ENCODE peak calls at places on chromosomes 13 and 19, in six cellular contexts. D is fibroblast of lung; N is activated CD4-positive, alpha-beta T cell treated with anti-CD3 and anti-CD28 coated beads for 1 hour; E is Peyer's patch; U is lower lobe of right lung; A is stimulated activated CD4-positive, alpha-beta T cell treated with anti-CD3 and anti-CD28 coated beads, Interleukin-2, amount 100 ng/mL, for 48 hours. B is an unnamed sample.

GRCh38 chr19:50489461-50490011 is 12.9 kb upstream of the GARIN5A start:
- DNase-seq in D (no peak), N (no peak), E (peak), U (peak), A (no peak), B (no peak)

GRCh38 chr19:35194022-35194984 is 34.2 kb downstream of the FAM187B start:
- DNase-seq in D (no peak), N (no peak), E (no peak), U (no peak), A (no peak), B (no peak)

GRCh38 chr19:17553256-17553655 is 2.2 kb upstream of the COLGALT1 start:
- DNase-seq in D (peak), N (no peak), E (no peak), U (no peak), A (no peak), B (no peak)

GRCh38 chr19:40465025-40465780 is at the start of gene BLVRB:
- DNase-seq in D (peak), N (no peak), E (no peak), U (no peak), A (no peak), B (peak)

GRCh38 chr13:64662887-64663593 is 2567.1 kb downstream of the PCDH9 start:
- DNase-seq in D (no peak), N (no peak), E (no peak), U (no peak), A (no peak), B (no peak)

GRCh38 chr19:39599116-39599515 is 3.2 kb upstream of the LGALS13 start:
- DNase-seq in D (peak), N (no peak), E (no peak), U (no peak), A (peak), B (no peak)

GRCh38 chr13:27924529-27925141 is 4.8 kb downstream of the PDX1 start:
- DNase-seq in D (no peak), N (no peak), E (no peak), U (no peak), A (no peak), B (no peak)

GRCh38 chr13:104008571-104009435 is 942.6 kb upstream of the SLC10A2 start:
- DNase-seq in D (peak), N (no peak), E (no peak), U (no peak), A (no peak), B (no peak)

GRCh38 chr13:26619321-26619720 is 61.8 kb downstream of the WASF3 start:
- DNase-seq in D (peak), N (no peak), E (no peak), U (no peak), A (no peak), B (no peak)

GRCh38 chr19:1768918-1769644 is 15.8 kb downstream of the ONECUT3 start:
- DNase-seq in D (no peak), N (no peak), E (no peak), U (no peak), A (no peak), B (no peak)

GRCh38 chr13:35768126-35768525 is 291.6 kb upstream of the MAB21L1 start:
- DNase-seq in D (no peak), N (no peak), E (no peak), U (no peak), A (no peak), B (no peak)

GRCh38 chr13:110712081-110712848 is 1.2 kb upstream of the ING1 start:
- DNase-seq in D (peak), N (peak), E (peak), U (peak), A (peak), B (peak)

GRCh38 chr19:41882568-41883462 is at the start of gene ARHGEF1:
- DNase-seq in D (peak), N (peak), E (peak), U (peak), A (no peak), B (no peak)

GRCh38 chr19:7916137-7916907 is 1.7 kb downstream of the TGFBR3L start:
- DNase-seq in D (no peak), N (no peak), E (peak), U (peak), A (peak), B (peak)

GRCh38 chr19:6752257-6753177 is 13.0 kb downstream of the TRIP10 start:
- DNase-seq in D (no peak), N (no peak), E (peak), U (no peak), A (no peak), B (no peak)